ENCODE peak calls at places on chromosome 19, in four cellular contexts. O, X, B and I are unnamed samples.

GRCh38 chr19:5298502-5298901 is 42.1 kb downstream of the PTPRS start:
- DNase-seq in O (no peak), X (no peak), B (no peak), I (no peak)

GRCh38 chr19:1070576-1070930 is 3.6 kb downstream of the ARHGAP45 start:
- DNase-seq in O (peak; percentile 86), X (no peak), B (no peak), I (no peak)

GRCh38 chr19:17448190-17448967 is at the start of gene TMEM221:
- DNase-seq in O (peak; percentile 80), X (no peak), B (no peak), I (no peak)

GRCh38 chr19:14006766-14007562 is 844 bp upstream of the RFX1 start:
- DNase-seq in O (peak; percentile 93), X (peak; percentile 92), B (peak; percentile 16), I (no peak)

GRCh38 chr19:35549174-35549788 is 3.9 kb downstream of the TMEM147 start:
- DNase-seq in O (peak; percentile 98), X (peak; percentile 62), B (peak; percentile 11), I (peak; percentile 69)

GRCh38 chr19:17576758-17577532 is 21.5 kb downstream of the COLGALT1 start:
- DNase-seq in O (peak; percentile 98), X (peak; percentile 47), B (no peak), I (peak; percentile 44)

GRCh38 chr19:38485541-38486285 is 52.2 kb downstream of the RYR1 start:
- DNase-seq in O (no peak), X (no peak), B (no peak), I (no peak)

GRCh38 chr19:33110201-33110910 is 21.6 kb upstream of the WDR88 start:
- DNase-seq in O (no peak), X (no peak), B (peak; percentile 83), I (no peak)

GRCh38 chr19:32322541-32322940 is 22.9 kb upstream of the ZNF507 start:
- DNase-seq in O (no peak), X (no peak), B (no peak), I (no peak)

GRCh38 chr19:46416077-46416709 is 2.8 kb upstream of the CCDC8 start:
- DNase-seq in O (peak; percentile 96), X (peak; percentile 98), B (peak; percentile 87), I (peak; percentile 81)

GRCh38 chr19:30711296-30711695 is 339.1 kb downstream of the ZNF536 start:
- DNase-seq in O (peak; percentile 17), X (peak; percentile 87), B (no peak), I (no peak)

GRCh38 chr19:38142176-38143035 is 81.6 kb downstream of the DPF1 start:
- DNase-seq in O (peak; percentile 92), X (peak; percentile 83), B (peak; percentile 60), I (peak; percentile 51)

GRCh38 chr19:17862711-17863519 is 3.2 kb downstream of the RPL18A start:
- DNase-seq in O (no peak), X (no peak), B (no peak), I (no peak)

GRCh38 chr19:7106711-7107657 is 37.5 kb downstream of the ZNF557 start:
- DNase-seq in O (no peak), X (no peak), B (no peak), I (no peak)

DNA sequence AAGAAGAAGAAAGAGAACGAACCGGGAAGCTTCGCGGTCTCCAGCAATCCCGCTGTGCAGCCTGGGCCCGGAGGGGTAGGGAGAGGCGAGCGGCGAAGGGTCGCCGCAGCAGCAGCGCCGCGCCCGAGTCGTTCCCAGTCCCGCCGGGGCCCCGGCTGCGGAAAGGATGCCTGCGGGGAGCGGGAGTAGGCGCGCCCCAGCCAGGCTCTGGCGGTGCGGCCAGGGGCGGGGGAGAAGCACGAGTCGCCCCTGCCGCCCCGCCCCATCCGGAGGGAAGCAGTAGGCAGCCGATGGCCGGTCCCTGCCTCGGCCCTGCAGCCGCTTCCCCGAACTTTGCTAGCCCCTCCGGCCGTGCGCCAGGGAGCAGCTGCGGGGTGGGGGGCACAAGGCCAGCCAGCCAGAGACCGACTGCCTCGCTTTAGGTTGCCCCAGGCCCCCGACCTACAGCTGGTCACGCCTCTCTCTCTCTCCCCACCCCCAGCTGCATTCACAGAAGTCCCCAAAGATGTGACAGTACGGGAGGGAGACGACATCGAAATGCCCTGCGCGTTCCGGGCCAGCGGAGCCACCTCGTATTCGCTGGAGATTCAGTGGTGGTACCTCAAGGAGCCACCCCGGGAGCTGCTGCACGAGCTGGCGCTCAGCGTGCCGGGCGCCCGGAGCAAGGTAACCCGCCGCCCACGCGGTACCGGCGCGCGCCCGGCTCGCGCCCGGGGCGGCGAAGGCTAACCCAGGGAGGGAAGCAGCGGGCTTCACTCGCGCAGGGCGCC is 1.1 kb downstream of the VSTM2B start:
- DNase-seq in O (peak; percentile 57), X (no peak), B (no peak), I (no peak)
- TF ChIP-seq CTCF in O (no peak), X (no peak), B (no peak), I (no peak)

GRCh38 chr19:3362217-3362907 is 4.0 kb upstream of the NFIC start:
- DNase-seq in O (no peak), X (no peak), B (no peak), I (no peak)
- H3K4me3 ChIP-seq in O (no peak overlapping the region), X (no peak overlapping the region), B (no peak overlapping the region), I (no peak overlapping the region)

DNA sequence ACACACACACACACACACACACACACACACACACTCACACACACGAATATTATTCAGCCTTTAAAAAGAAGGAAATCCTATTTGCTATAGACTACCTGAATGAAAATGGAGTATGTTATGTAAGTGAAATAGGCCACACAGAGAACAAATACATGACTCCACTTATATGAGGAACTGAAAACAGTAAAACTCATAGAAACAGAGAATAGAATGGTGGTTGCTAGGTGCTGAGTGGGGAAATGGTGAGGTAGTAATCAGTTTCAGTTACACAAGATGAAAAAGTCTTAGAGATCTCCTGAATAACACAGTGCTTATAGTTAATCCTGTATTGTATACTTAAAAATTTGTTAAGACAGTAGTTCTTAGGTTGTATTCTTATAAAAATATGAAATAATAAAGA is 8.2 kb downstream of the ZNF677 start:
- DNase-seq in O (no peak), X (no peak), B (no peak), I (no peak)
- TF ChIP-seq CTCF in O (no peak), X (no peak), B (no peak), I (no peak)

DNA sequence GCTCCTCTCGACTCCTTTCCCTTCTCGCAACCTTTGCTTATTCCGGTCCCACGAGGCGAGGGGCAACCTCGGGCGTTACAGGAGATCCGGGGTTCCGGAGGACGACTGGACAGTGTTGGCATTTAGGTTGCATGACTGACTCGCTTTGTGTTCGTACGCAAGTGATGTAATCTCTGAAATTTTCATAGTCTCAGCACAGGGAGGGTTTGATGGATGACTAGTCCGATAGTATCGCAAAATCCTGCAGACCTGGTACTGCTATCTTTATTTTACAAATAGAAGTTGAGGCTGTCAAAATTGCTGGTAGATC is 335 bp downstream of the DDX49 start:
- DNase-seq in O (no peak), X (no peak), B (no peak), I (peak; percentile 15)
- H3K4me3 ChIP-seq in O (peak overlapping the region; percentile 80), X (peak overlapping the region; percentile 60), B (peak overlapping the region; percentile 100), I (peak overlapping the region; percentile 100)

GRCh38 chr19:49812997-49813861 is at the start of gene FUZ:
- DNase-seq in O (peak; percentile 99), X (peak; percentile 98), B (peak; percentile 99), I (peak; percentile 99)
- TF ChIP-seq CTCF in O (peak; percentile 41), X (peak; percentile 39), B (peak; percentile 59), I (peak; percentile 24)